ENCODE peak calls at places on chromosomes 2 and 18, in ten cellular contexts. T, Z, D, X, Y, Q, V, B, G and A are unnamed samples.

GRCh38 chr2:127134833-127135830 is 28.2 kb upstream of the BIN1 start:
- DNase-seq in T (no peak), D (no peak), Q (no peak), B (no peak), G (no peak), Y (no peak), V (no peak), Z (no peak), X (no peak), A (no peak)

GRCh38 chr2:120132190-120132589 is 91.0 kb downstream of the TMEM185B start:
- DNase-seq in Y (peak; percentile 71), Q (no peak), V (peak; percentile 77), X (no peak), G (peak; percentile 47), D (no peak), Z (no peak), T (no peak), B (no peak), A (peak; percentile 45)

GRCh38 chr18:11150271-11150615 is 874 bp upstream of the PIEZO2 start:
- DNase-seq in V (no peak), D (no peak), G (no peak), X (no peak), T (no peak), Q (no peak), B (no peak), Z (no peak), Y (no peak), A (no peak)

GRCh38 chr2:148917431-148917830 is 42.4 kb downstream of the KIF5C start:
- DNase-seq in Z (no peak), T (no peak), G (no peak), B (no peak), D (no peak), Y (no peak), X (no peak), V (no peak), Q (no peak), A (no peak)

GRCh38 chr2:153939124-153939796 is 67.5 kb downstream of the GALNT13 start:
- DNase-seq in B (no peak), G (no peak), D (no peak), X (no peak), T (no peak), Z (no peak), V (no peak), Y (no peak), Q (no peak), A (no peak)

GRCh38 chr2:73716518-73717250 is 20.5 kb downstream of the TPRKB start:
- DNase-seq in D (no peak), T (no peak), Y (peak; percentile 25), Q (no peak), X (no peak), B (no peak), Z (peak; percentile 50), V (no peak), G (no peak), A (no peak)

GRCh38 chr18:7414459-7414858 is 152.7 kb upstream of the PTPRM start:
- DNase-seq in Q (no peak), Y (peak; percentile 47), V (no peak), B (peak; percentile 17), G (no peak), T (no peak), Z (no peak), D (no peak), X (peak; percentile 70), A (no peak)

GRCh38 chr18:9191658-9192256 is 55.2 kb downstream of the ANKRD12 start:
- DNase-seq in V (no peak), G (no peak), Q (no peak), X (no peak), D (no peak), Z (no peak), T (no peak), Y (no peak), B (no peak), A (no peak)

GRCh38 chr2:154449951-154450658 is 248.4 kb upstream of the KCNJ3 start:
- DNase-seq in Q (no peak), T (peak; percentile 45), D (no peak), Y (no peak), V (no peak), B (no peak), Z (no peak), G (no peak), X (no peak), A (no peak)

GRCh38 chr18:64615047-64615446 is 466.2 kb upstream of the LINC00305 start:
- DNase-seq in Q (no peak), B (no peak), V (no peak), D (no peak), Y (no peak), X (no peak), T (no peak), G (no peak), Z (no peak), A (no peak)

DNA sequence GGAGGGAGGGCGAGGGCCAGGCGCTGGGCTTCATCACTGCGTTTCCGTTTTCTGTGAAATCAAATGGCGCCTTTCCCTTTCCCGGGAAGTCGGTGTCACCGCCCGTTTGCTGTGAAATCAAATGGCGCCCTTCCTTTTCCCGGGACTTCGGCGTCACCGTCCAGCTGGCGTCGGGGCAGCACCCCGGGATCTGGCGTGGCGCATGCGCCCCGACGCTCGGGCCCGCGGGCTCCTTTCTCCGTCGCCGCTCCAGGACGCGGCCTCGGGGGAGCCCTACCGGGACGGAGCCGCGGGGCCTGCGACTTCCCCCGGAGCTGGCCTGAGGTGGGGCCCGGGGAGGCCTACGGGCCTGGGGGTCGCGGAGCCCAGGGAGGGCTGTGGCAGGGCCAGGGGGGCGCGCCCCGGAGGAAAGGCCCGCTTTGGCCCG is at the start of gene FAM228A:
- DNase-seq in V (no peak), Y (no peak), Z (no peak), Q (no peak), G (no peak), T (no peak), D (peak; percentile 35), B (no peak), X (no peak), A (no peak)
- H3K4me3 ChIP-seq in V (no peak within 1 kb of the TSS), Y (no peak within 1 kb of the TSS), Z (no peak within 1 kb of the TSS), Q (no peak within 1 kb of the TSS), G (no peak within 1 kb of the TSS), T (no peak within 1 kb of the TSS), D (peak within 1 kb of the TSS; percentile 3), B (peak within 1 kb of the TSS; percentile 44), X (no peak within 1 kb of the TSS), A (peak within 1 kb of the TSS; percentile 24)

DNA sequence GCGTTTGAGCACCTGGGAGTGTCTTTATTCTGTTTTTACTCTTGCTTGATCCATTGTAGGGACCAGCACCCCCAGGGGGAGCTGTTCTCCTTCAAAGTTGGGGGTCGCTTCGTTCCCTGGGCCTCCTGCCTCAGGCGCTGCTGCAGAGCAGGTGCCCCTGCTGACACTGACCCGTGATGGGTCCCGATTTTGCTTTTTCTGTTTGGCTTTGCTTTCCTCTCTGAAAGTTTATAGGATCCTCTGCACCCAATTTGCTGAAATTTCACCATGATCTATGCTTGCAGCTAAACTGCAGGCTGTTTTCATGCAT is 22.9 kb upstream of the FAHD2A start:
- DNase-seq in Q (no peak), T (no peak), V (no peak), Z (peak; percentile 18), Y (no peak), G (no peak), B (no peak), X (peak; percentile 50), D (no peak), A (no peak)
- TF ChIP-seq CTCF in Q (peak; percentile 46), T (peak; percentile 34), V (peak; percentile 41), Z (no peak), Y (peak; percentile 26), G (peak; percentile 29), B (no peak), X (no peak), D (no peak), A (peak; percentile 5)

GRCh38 chr2:223837290-223838061 is at the start of gene AP1S3:
- DNase-seq in T (peak; percentile 98), Y (peak; percentile 37), X (peak; percentile 77), Z (peak; percentile 58), V (peak; percentile 49), Q (peak; percentile 81), G (no peak), D (peak; percentile 51), B (peak; percentile 58), A (peak; percentile 37)

GRCh38 chr2:223834431-223834830 is 3.0 kb downstream of the AP1S3 start:
- DNase-seq in Y (no peak), G (no peak), T (no peak), V (no peak), B (no peak), Q (no peak), D (no peak), Z (no peak), X (no peak), A (no peak)

GRCh38 chr2:223841436-223842180 is 4.2 kb upstream of the AP1S3 start:
- DNase-seq in Y (no peak), Q (no peak), V (no peak), T (no peak), X (no peak), B (no peak), Z (no peak), G (no peak), D (no peak), A (no peak)

DNA sequence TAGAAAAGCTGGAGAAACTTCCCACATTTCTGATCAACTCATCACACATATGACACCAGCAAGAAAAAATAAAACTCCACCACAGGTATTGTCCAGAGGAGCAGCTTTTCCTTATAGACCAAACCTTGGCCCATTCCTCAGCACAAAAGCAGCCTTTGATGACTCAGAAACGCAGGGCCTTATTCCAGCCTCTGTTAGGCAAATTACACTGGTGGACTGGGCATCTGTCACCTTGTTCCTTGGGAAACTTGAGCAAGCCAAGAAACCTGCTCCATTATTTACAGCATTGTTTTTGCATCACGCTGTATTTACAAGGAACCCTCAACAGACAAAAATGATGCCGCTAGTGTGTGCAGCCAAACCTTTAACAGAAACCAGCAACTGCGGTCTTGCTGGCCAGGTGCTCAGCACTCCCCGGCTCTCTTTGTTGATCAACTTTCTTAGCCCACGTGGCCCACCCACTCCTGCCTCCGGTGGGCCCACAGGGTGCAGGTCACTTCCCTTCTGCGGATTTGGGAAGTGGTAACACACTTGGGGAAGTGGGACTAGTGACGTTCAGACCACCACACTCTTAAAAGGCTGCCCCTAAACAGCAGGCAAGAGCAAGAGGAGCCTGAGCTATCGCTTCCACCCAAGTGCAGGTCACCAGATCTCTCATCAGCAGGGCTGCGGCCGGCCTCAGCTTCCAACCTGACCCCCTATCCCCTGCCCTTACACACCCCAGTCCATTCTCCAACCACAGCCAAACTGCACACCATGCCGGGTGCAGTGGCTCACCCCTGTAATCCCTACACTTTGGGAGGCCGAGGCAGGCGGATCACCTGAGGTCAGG is 1.5 kb downstream of the AP1S3 start:
- DNase-seq in T (no peak), V (no peak), B (no peak), Z (no peak), G (no peak), Y (no peak), Q (peak; percentile 80), X (no peak), D (no peak), A (no peak)
- H3K4me3 ChIP-seq in T (peak overlapping the region; percentile 80), V (no peak overlapping the region), B (peak overlapping the region; percentile 79), Z (no peak overlapping the region), G (peak overlapping the region; percentile 61), Y (no peak overlapping the region), Q (peak overlapping the region; percentile 76), X (no peak overlapping the region), D (no peak overlapping the region), A (no peak overlapping the region)

DNA sequence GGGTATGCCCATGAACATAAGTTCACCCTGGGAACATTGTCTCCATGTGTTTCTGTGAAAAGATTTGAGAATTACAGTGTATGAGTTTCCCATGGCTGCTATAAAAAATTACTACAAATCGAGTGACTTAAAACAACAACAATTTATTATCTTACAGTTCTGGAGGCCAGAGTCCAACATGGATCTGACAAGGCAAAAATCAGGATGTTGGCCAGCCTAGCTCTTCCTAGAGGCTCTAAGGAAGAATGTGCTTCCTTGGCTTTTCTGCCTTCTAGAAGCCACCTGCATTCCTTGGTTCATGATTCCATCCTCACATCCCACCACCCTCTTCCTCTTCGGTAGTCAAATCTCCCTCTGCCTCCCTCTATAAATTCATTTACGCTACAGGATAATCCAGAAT is 38.6 kb downstream of the FAM124B start:
- DNase-seq in X (no peak), Z (no peak), D (no peak), B (no peak), Q (no peak), V (no peak), Y (no peak), T (no peak), G (no peak), A (no peak)
- TF ChIP-seq CTCF in X (no peak), Z (no peak), D (no peak), B (no peak), Q (no peak), V (peak; percentile 2), Y (peak; percentile 7), T (no peak), G (no peak), A (no peak)